ENCODE peak calls at places on chromosomes 13 and 19, in seven cellular contexts. One of them, this sample, is unnamed.

GRCh38 chr13:106915146-106915545 is 347.2 kb upstream of the ARGLU1 start:
- DNase-seq in astrocyte of the hippocampus: no peak
- DNase-seq in GM20000: no peak
- DNase-seq in neural crest cell: no peak
- DNase-seq in AML-193: no peak
- DNase-seq in cardiac muscle cell: no peak
- DNase-seq in NCI-H524: no peak
- DNase-seq in this sample: no peak

GRCh38 chr13:71525004-71525403 is 342.0 kb downstream of the DACH1 start:
- DNase-seq in astrocyte of the hippocampus: no peak
- DNase-seq in GM20000: no peak
- DNase-seq in neural crest cell: no peak
- DNase-seq in AML-193: no peak
- DNase-seq in cardiac muscle cell: no peak
- DNase-seq in NCI-H524: no peak
- DNase-seq in this sample: no peak

GRCh38 chr19:16943942-16944625 is 55.3 kb downstream of the F2RL3 start:
- DNase-seq in astrocyte of the hippocampus: no peak
- DNase-seq in GM20000: no peak
- DNase-seq in neural crest cell: no peak
- DNase-seq in AML-193: no peak
- DNase-seq in cardiac muscle cell: no peak
- DNase-seq in NCI-H524: no peak
- DNase-seq in this sample: no peak

GRCh38 chr19:56092685-56093631 is 28.1 kb downstream of the ZNF787 start:
- DNase-seq in astrocyte of the hippocampus: no peak
- DNase-seq in GM20000: no peak
- DNase-seq in neural crest cell: no peak
- DNase-seq in AML-193: no peak
- DNase-seq in cardiac muscle cell: no peak
- DNase-seq in NCI-H524: no peak
- DNase-seq in this sample: no peak

GRCh38 chr19:49614096-49614857 is 23.3 kb downstream of the PRR12 start:
- DNase-seq in astrocyte of the hippocampus: peak; percentile 71
- DNase-seq in GM20000: no peak
- DNase-seq in neural crest cell: no peak
- DNase-seq in AML-193: no peak
- DNase-seq in cardiac muscle cell: no peak
- DNase-seq in NCI-H524: no peak
- DNase-seq in this sample: no peak

GRCh38 chr19:35000338-35000646 is 169 bp downstream of the GRAMD1A start:
- DNase-seq in astrocyte of the hippocampus: no peak
- DNase-seq in GM20000: no peak
- DNase-seq in neural crest cell: no peak
- DNase-seq in AML-193: no peak
- DNase-seq in cardiac muscle cell: no peak
- DNase-seq in NCI-H524: no peak
- DNase-seq in this sample: no peak

GRCh38 chr19:56333506-56333905 is 18.9 kb upstream of the ZSCAN5A start:
- DNase-seq in astrocyte of the hippocampus: peak; percentile 76
- DNase-seq in GM20000: peak; percentile 57
- DNase-seq in neural crest cell: peak; percentile 32
- DNase-seq in AML-193: peak; percentile 50
- DNase-seq in cardiac muscle cell: peak; percentile 13
- DNase-seq in NCI-H524: peak; percentile 64
- DNase-seq in this sample: peak; percentile 45

GRCh38 chr19:54316746-54317107 is 3.8 kb upstream of the LILRA5 start:
- DNase-seq in astrocyte of the hippocampus: no peak
- DNase-seq in GM20000: no peak
- DNase-seq in neural crest cell: no peak
- DNase-seq in AML-193: no peak
- DNase-seq in cardiac muscle cell: no peak
- DNase-seq in NCI-H524: no peak
- DNase-seq in this sample: no peak

GRCh38 chr13:31204592-31204991 is 4.8 kb downstream of the B3GLCT start:
- DNase-seq in astrocyte of the hippocampus: peak; percentile 68
- DNase-seq in GM20000: no peak
- DNase-seq in neural crest cell: no peak
- DNase-seq in AML-193: no peak
- DNase-seq in cardiac muscle cell: no peak
- DNase-seq in NCI-H524: no peak
- DNase-seq in this sample: no peak

GRCh38 chr19:372306-372890 is 27.8 kb upstream of the MIER2 start:
- DNase-seq in astrocyte of the hippocampus: peak; percentile 76
- DNase-seq in GM20000: no peak
- DNase-seq in neural crest cell: no peak
- DNase-seq in AML-193: no peak
- DNase-seq in cardiac muscle cell: no peak
- DNase-seq in NCI-H524: peak; percentile 23
- DNase-seq in this sample: no peak

GRCh38 chr13:74062933-74063332 is 71.3 kb downstream of the KLF12 start:
- DNase-seq in astrocyte of the hippocampus: peak; percentile 60
- DNase-seq in GM20000: peak; percentile 44
- DNase-seq in neural crest cell: no peak
- DNase-seq in AML-193: no peak
- DNase-seq in cardiac muscle cell: peak; percentile 46
- DNase-seq in NCI-H524: no peak
- DNase-seq in this sample: no peak

GRCh38 chr13:55230570-55230908 is 1910.2 kb upstream of the PRR20A start:
- DNase-seq in astrocyte of the hippocampus: no peak
- DNase-seq in GM20000: no peak
- DNase-seq in neural crest cell: no peak
- DNase-seq in AML-193: no peak
- DNase-seq in cardiac muscle cell: no peak
- DNase-seq in NCI-H524: peak; percentile 24
- DNase-seq in this sample: no peak

GRCh38 chr19:31085125-31085524 is 264.1 kb downstream of the TSHZ3 start:
- DNase-seq in astrocyte of the hippocampus: no peak
- DNase-seq in GM20000: no peak
- DNase-seq in neural crest cell: no peak
- DNase-seq in AML-193: no peak
- DNase-seq in cardiac muscle cell: no peak
- DNase-seq in NCI-H524: no peak
- DNase-seq in this sample: no peak

GRCh38 chr13:44084146-44084545 is 204.4 kb downstream of the LACC1 start:
- DNase-seq in astrocyte of the hippocampus: no peak
- DNase-seq in GM20000: no peak
- DNase-seq in neural crest cell: no peak
- DNase-seq in AML-193: no peak
- DNase-seq in cardiac muscle cell: no peak
- DNase-seq in NCI-H524: no peak
- DNase-seq in this sample: no peak